ENCODE peak calls at places on chromosome 12, in four cellular contexts. Z, A, R and H are unnamed samples. For H3K4me1, the result is how much of the 10 kb centered on the place peaks cover.

GRCh38 chr12:27505771-27506170 is 18.2 kb upstream of the PPFIBP1 start:
- DNase-seq in Z (no peak), R (no peak), A (no peak), H (no peak)

GRCh38 chr12:49875115-49875720 is 28.5 kb downstream of the FAIM2 start:
- DNase-seq in Z (no peak), R (no peak), A (no peak), H (no peak)

GRCh38 chr12:46208370-46208769 is 60.5 kb downstream of the SLC38A1 start:
- DNase-seq in A (no peak), R (no peak), Z (no peak), H (no peak)

GRCh38 chr12:58668831-58669230 is 251.5 kb downstream of the LRIG3 start:
- DNase-seq in R (no peak), A (peak), Z (no peak), H (peak)

GRCh38 chr12:95114766-95115450 is 41.5 kb upstream of the NR2C1 start:
- DNase-seq in R (no peak), A (no peak), Z (peak), H (peak)

GRCh38 chr12:75571204-75571603 is 59.8 kb upstream of the KRR1 start:
- DNase-seq in A (no peak), Z (no peak), R (no peak), H (no peak)

GRCh38 chr12:111197545-111197944 is 171.3 kb downstream of the PHETA1 start:
- DNase-seq in Z (no peak), R (no peak), A (no peak), H (no peak)

GRCh38 chr12:107107381-107107780 is 14.0 kb upstream of the CRY1 start:
- DNase-seq in A (no peak), Z (no peak), R (no peak), H (no peak)

GRCh38 chr12:4817813-4818212 is 91.9 kb upstream of the KCNA1 start:
- DNase-seq in R (no peak), A (no peak), Z (no peak), H (no peak)

GRCh38 chr12:49503674-49504180 is 35.1 kb upstream of the KCNH3 start:
- DNase-seq in R (no peak), A (no peak), Z (no peak), H (peak)

GRCh38 chr12:50390284-50390683 is 6.1 kb downstream of the FAM186A start:
- DNase-seq in A (peak), R (peak), Z (no peak), H (peak)

GRCh38 chr12:56186957-56187356 is 2.3 kb downstream of the SMARCC2 start:
- DNase-seq in Z (no peak), R (no peak), A (no peak), H (no peak)
- H3K4me2 ChIP-seq in Z (no peak), R (peak), A (no peak), H (peak)

GRCh38 chr12:124384299-124384894 is 89.5 kb downstream of the RFLNA start:
- DNase-seq in A (no peak), Z (no peak), R (no peak), H (no peak)
- H3K4me1 ChIP-seq in A (half or more), Z (under half), R (half or more), H (half or more)

GRCh38 chr12:52063081-52063985 is 6.4 kb upstream of the ATG101 start:
- DNase-seq in Z (no peak), R (no peak), A (no peak), H (no peak)

GRCh38 chr12:52061470-52062166 is 8.2 kb upstream of the ATG101 start:
- DNase-seq in A (peak), Z (no peak), R (no peak), H (no peak)

GRCh38 chr12:52062167-52063080 is 7.4 kb upstream of the ATG101 start:
- DNase-seq in R (no peak), A (peak), Z (no peak), H (no peak)

GRCh38 chr12:52066346-52067080 is 3.3 kb upstream of the ATG101 start:
- DNase-seq in Z (no peak), R (no peak), A (no peak), H (no peak)

GRCh38 chr12:52063986-52064649 is 5.7 kb upstream of the ATG101 start:
- DNase-seq in R (no peak), Z (no peak), A (peak), H (no peak)
- H3K4me2 ChIP-seq in R (no peak), Z (no peak), A (no peak), H (no peak)

GRCh38 chr12:6234214-6234613 is 34.0 kb downstream of the CD9 start:
- DNase-seq in A (no peak), R (no peak), Z (no peak), H (no peak)

GRCh38 chr12:6234906-6235305 is 34.7 kb downstream of the CD9 start:
- DNase-seq in A (no peak), Z (no peak), R (no peak), H (no peak)

GRCh38 chr12:6236641-6236940 is 36.4 kb downstream of the CD9 start:
- DNase-seq in Z (no peak), R (no peak), A (no peak), H (no peak)

GRCh38 chr12:6235906-6236640 is 35.9 kb downstream of the CD9 start:
- DNase-seq in R (no peak), Z (no peak), A (no peak), H (no peak)

DNA sequence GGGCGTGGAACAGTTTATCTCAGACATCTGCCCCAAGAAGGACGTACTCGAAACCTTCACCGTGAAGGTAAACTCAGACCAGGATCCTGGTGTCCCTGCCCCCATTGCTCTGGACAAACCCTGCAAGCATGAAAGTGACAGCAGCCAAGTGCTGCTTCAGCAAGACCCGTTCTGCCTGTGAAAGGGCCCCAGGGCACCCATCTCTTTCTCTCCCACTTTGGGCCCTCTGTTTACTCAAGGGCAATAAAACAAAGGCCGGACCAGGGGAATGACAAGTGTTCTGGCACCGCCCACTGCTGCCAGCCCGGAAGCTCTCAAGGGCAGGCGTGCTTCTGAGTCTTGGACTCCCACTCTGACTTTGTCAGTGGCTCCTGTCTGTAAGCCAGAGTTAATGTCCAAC is 35.3 kb downstream of the CD9 start:
- DNase-seq in R (peak), Z (no peak), A (no peak), H (no peak)
- H3K4me1 ChIP-seq in R (under half), Z (under half), A (under half), H (under half)

GRCh38 chr12:627863-628805 is 35.1 kb downstream of the NINJ2 start:
- DNase-seq in R (peak), Z (no peak), A (no peak), H (no peak)
- H3K4me2 ChIP-seq in R (peak), Z (no peak), A (no peak), H (no peak)

DNA sequence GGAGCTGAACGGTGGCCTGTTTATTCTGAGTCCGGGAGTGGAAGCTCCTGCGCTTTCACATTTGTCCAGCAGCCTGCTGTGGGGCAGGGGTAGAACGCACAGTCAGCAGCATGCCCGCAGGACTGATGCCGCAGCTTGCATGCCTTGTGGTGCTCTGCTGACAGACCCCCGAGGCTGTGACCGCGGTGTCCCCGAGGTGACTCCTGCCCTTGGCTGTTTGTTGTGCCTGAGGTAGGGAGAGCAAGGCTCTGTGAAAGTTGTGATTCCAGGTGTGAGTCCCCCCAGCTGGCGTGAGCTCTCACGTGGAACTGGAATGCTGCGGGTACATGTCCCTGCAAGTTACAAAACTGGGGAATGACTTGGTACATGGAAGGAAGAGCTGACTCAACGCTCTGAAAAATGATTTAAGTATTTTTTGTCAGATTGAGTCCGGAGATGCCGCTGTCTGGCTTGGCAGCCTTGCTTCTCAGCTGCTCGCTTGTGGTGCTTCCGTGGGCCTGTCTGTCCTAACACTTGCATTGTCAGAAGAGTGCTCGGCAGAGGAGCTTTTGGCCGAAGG is 18.1 kb downstream of the MLXIP start:
- DNase-seq in Z (no peak), A (no peak), R (no peak), H (peak)
- H3K4me1 ChIP-seq in Z (under half), A (half or more), R (under half), H (half or more)

GRCh38 chr12:77202457-77203060 is 137.2 kb upstream of the E2F7 start:
- DNase-seq in Z (no peak), R (no peak), A (no peak), H (peak)
- H3K4me2 ChIP-seq in Z (no peak), R (no peak), A (no peak), H (no peak)

DNA sequence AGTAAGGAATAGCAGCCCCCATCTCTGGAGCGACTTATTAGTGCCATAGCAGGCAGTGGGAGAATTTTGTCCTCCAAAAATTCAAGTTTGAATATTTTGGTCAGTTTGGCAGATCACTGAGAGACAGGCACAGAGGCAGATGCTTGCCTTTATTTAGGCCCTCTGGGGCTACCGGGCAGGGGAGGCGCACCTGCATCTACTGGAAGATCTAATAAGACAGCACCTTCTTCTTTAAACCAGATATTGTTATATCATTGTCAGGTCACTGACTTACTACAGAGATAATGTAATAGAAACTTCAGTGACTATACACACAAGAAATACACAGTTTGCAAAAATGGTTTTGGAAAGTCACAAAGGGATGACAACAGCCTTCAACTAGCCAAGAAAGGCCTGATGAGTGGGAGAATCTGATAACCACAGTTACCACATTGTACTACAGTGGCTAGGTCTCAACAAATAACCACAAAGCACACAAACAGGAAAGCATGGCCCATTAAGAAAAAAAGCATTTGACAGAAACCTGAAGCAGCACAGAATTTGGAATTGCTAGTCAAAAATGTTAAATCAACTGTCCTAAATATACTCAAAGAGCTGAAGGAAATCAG is 56.8 kb downstream of the CDK17 start:
- DNase-seq in A (no peak), R (no peak), Z (no peak), H (peak)
- H3K4me1 ChIP-seq in A (under half), R (under half), Z (under half), H (under half)

GRCh38 chr12:131930510-131930909 is 1.4 kb downstream of the PUS1 start:
- DNase-seq in Z (no peak), R (no peak), A (no peak), H (no peak)

GRCh38 chr12:131927110-131928079 is 1.7 kb upstream of the PUS1 start:
- DNase-seq in Z (peak), A (no peak), R (no peak), H (no peak)

GRCh38 chr12:131928080-131928764 is 854 bp upstream of the PUS1 start:
- DNase-seq in A (peak), Z (peak), R (no peak), H (no peak)

GRCh38 chr12:131929530-131930456 is 717 bp downstream of the PUS1 start:
- DNase-seq in A (peak), Z (peak), R (no peak), H (peak)

DNA sequence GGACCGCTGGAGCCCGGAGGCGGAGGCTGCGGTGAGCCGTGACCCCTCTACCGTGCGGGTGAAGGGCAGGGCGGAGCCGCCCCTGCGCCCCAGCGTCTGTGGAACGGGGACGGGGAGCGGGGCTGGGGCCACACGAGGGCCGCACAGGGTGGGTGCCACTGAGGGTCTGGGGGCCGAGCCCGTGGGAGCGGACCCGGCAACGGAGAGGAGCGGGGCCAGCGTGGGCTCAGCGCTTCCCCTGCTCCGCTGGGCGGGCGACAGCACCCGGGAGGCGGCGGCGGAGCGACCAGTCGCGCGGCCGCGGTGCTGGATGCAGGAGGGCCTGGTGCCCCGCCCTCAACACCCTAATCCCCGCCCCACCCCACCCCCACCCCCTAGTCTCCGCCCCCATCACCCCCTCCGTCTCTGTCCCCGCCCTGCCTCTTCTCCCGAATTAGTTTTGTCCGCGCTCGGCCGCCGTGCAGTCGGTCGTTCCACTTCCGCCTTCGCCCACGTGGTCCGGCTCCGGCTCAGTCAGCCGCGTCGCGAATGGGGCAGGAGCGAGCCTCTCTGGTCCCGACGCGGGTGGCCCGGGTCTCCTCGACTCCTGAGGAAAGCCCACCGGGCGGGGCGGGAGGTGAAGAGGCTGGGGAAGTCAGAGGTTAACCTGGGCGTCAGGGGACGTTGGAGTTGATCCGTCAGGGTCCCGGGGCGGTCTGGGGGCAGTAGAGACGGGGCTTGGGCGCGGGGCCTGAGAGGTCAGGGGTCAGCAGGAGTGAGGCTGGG is at the start of gene PUS1:
- DNase-seq in R (peak), A (peak), Z (peak), H (peak)
- H3K4me2 ChIP-seq in R (peak), A (peak), Z (peak), H (peak)